ENCODE peak calls at places on chromosome 20, in eight cellular contexts. T is osteoblast; K is fibroblast of lung; M is heart left ventricle; R is H9; Z is left ventricle myocardium inferior; Y is CD8-positive, alpha-beta T cell; B is tibial nerve. X is an unnamed sample.

GRCh38 chr20:19098092-19098491 is 114.3 kb upstream of the SLC24A3 start:
- DNase-seq in K (no peak), M (no peak), R (no peak), Z (no peak), B (no peak), T (no peak), Y (no peak), X (no peak)

GRCh38 chr20:51019598-51020592 is 3.0 kb downstream of the KCNG1 start:
- DNase-seq in K (no peak), T (peak; percentile 71), R (no peak), Y (no peak), M (no peak), B (no peak), Z (no peak), X (peak; percentile 33)

GRCh38 chr20:24533449-24533848 is 64.0 kb downstream of the SYNDIG1 start:
- DNase-seq in B (no peak), Y (no peak), T (no peak), R (peak; percentile 38), Z (no peak), M (no peak), K (no peak), X (no peak)

GRCh38 chr20:8722277-8722928 is 346.5 kb upstream of the PLCB4 start:
- DNase-seq in Z (no peak), R (no peak), B (peak; percentile 53), K (peak; percentile 81), Y (no peak), M (no peak), T (peak; percentile 6), X (no peak)

GRCh38 chr20:35842361-35842760 is 70.5 kb downstream of the PHF20 start:
- DNase-seq in T (no peak), B (no peak), M (no peak), R (no peak), Y (no peak), K (no peak), Z (no peak), X (no peak)

GRCh38 chr20:33604084-33604990 is 57.8 kb upstream of the C20orf144 start:
- DNase-seq in M (no peak), K (peak; percentile 3), T (no peak), Z (no peak), B (no peak), Y (no peak), R (no peak), X (no peak)

GRCh38 chr20:33838035-33838864 is 27.1 kb downstream of the CHMP4B start:
- DNase-seq in R (no peak), Z (no peak), Y (no peak), T (no peak), K (no peak), M (no peak), B (no peak), X (no peak)

GRCh38 chr20:18225652-18226051 is 62.7 kb upstream of the ZNF133 start:
- DNase-seq in Z (no peak), B (no peak), K (peak; percentile 9), R (no peak), M (no peak), Y (no peak), T (peak; percentile 67), X (no peak)

GRCh38 chr20:38083338-38084048 is 49.9 kb downstream of the RPRD1B start:
- DNase-seq in T (no peak), K (peak; percentile 51), B (no peak), M (no peak), R (no peak), Y (no peak), Z (no peak), X (no peak)

GRCh38 chr20:53739799-53740785 is 146.5 kb upstream of the ZNF217 start:
- DNase-seq in Z (no peak), B (no peak), Y (no peak), K (peak; percentile 58), T (no peak), R (no peak), M (no peak), X (no peak)

GRCh38 chr20:10228330-10228729 is 9.7 kb downstream of the SNAP25 start:
- DNase-seq in T (no peak), Y (no peak), K (no peak), R (no peak), M (no peak), Z (no peak), B (no peak), X (no peak)

GRCh38 chr20:20864346-20865096 is 152.1 kb upstream of the RALGAPA2 start:
- DNase-seq in T (no peak), K (no peak), M (no peak), B (no peak), Z (no peak), Y (no peak), R (no peak), X (no peak)

GRCh38 chr20:2873747-2874041 is 413 bp downstream of the PTPRA start:
- DNase-seq in K (no peak), Z (peak; percentile 59), T (no peak), R (peak; percentile 67), Y (peak; percentile 67), M (peak; percentile 82), B (no peak), X (peak; percentile 94)

GRCh38 chr20:23120936-23121765 is 35.0 kb upstream of the CD93 start:
- DNase-seq in K (no peak), R (no peak), B (no peak), Z (no peak), T (no peak), Y (no peak), M (no peak), X (peak; percentile 54)

GRCh38 chr20:63706852-63707557 is 771 bp downstream of the ARFRP1 start:
- DNase-seq in R (peak; percentile 48), K (peak; percentile 31), T (peak; percentile 97), Y (peak; percentile 78), B (no peak), M (no peak), Z (no peak), X (peak; percentile 91)

GRCh38 chr20:49786671-49787370 is 25.8 kb upstream of the SLC9A8 start:
- DNase-seq in B (no peak), Z (no peak), Y (no peak), K (peak; percentile 34), M (no peak), T (no peak), R (no peak), X (no peak)

GRCh38 chr20:58718729-58719128 is 26.1 kb downstream of the NPEPL1 start:
- DNase-seq in Y (no peak), T (peak; percentile 58), K (no peak), R (peak; percentile 18), B (no peak), M (peak; percentile 21), Z (no peak), X (peak; percentile 54)

GRCh38 chr20:33531047-33531877 is 41.4 kb downstream of the CBFA2T2 start:
- DNase-seq in K (peak; percentile 56), Z (no peak), M (no peak), T (peak; percentile 83), R (no peak), B (no peak), Y (no peak), X (no peak)

DNA sequence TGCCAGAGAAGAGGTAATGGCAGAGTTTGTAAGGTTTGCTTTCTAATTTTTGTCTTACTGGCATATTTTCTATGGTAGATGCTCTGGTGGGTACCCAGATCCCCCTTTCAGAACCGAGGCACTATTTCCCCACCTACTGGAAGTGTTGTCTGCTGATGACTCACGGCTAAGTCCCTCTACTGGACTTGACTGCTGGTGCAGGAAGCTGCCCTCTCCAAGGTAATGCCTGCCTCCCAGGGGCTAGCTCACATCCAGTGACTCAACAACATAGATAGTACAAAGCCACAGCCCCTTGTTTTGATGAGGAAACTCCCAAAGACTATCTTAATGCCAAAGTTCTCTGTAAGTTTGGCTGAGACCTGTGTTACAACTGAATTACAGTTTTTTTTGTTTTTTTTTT is 285.4 kb upstream of the FLRT3 start:
- DNase-seq in K (peak; percentile 17), B (no peak), R (peak; percentile 68), T (no peak), M (no peak), Z (no peak), Y (no peak), X (no peak)
- TF ChIP-seq CTCF in K (peak; percentile 13), B (no peak), R (peak; percentile 60), T (no peak), M (no peak), Z (no peak), Y (no peak), X (no peak)

DNA sequence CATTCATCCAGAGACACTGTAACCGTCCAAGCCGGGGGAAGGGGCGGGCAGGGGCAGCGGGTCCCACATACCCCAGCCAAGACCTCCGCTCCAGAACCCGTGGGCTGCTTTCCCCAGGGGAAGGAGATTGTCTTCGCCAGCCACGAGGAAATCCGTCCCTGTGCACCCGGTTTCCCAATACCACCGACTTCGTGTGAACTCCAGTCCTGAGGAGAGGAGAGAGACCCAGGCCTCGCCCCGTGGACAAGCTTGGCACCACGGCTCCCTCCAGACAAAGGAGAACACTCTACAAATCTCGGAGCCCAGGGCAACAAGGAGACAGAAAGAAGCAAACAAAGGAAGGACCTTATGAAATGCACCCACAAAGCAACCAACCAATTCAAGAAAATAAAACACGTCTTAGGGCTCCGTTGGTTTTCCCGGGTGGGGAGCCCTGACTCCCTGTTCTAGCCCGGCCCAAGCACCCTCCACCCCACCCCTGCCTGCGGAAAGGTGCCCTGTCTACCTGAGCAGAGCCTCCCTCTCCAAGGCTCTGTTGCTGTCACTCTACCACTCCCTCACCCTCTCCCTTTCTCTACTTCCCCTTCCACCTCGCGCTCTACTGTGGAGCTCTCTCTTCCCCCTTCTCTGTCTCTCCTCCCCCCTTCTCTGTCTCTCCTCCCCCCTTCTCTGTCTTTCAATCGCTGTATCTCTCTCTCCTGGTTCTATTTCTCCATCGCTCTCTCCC is 1382.8 kb upstream of the DEFB115 start:
- DNase-seq in T (no peak), B (no peak), M (no peak), Z (no peak), K (no peak), Y (no peak), R (no peak), X (no peak)
- H3K9me3 ChIP-seq in T (peaks cover 2% of the 10 kb centered on the region), B (no peaks in the 10 kb centered on the region), M (peaks cover 11% of the 10 kb centered on the region), Z (peaks cover 56% of the 10 kb centered on the region), K (no peaks in the 10 kb centered on the region), Y (no peaks in the 10 kb centered on the region), R (peaks cover 63% of the 10 kb centered on the region), X (peaks cover 63% of the 10 kb centered on the region)

GRCh38 chr20:61991476-61991875 is 74.2 kb downstream of the TAF4 start:
- DNase-seq in R (no peak), Z (no peak), K (peak; percentile 12), B (no peak), M (no peak), Y (no peak), T (no peak), X (no peak)
- TF ChIP-seq CTCF in R (no peak), Z (no peak), K (no peak), B (no peak), M (no peak), Y (no peak), T (no peak), X (no peak)

GRCh38 chr20:31237763-31238162 is 19.7 kb upstream of the DEFB115 start:
- DNase-seq in T (no peak), Z (no peak), Y (no peak), M (no peak), R (no peak), B (no peak), K (no peak), X (no peak)

GRCh38 chr20:31236953-31237352 is 20.5 kb upstream of the DEFB115 start:
- DNase-seq in B (no peak), R (no peak), M (no peak), Y (no peak), Z (no peak), K (no peak), T (no peak), X (no peak)

GRCh38 chr20:31239139-31239538 is 18.3 kb upstream of the DEFB115 start:
- DNase-seq in K (no peak), Y (no peak), B (no peak), R (no peak), T (no peak), Z (no peak), M (no peak), X (no peak)
- H3K9me3 ChIP-seq in K (peaks cover 3% of the 10 kb centered on the region), Y (peaks cover 11% of the 10 kb centered on the region), B (peaks cover 15% of the 10 kb centered on the region), R (peaks cover 100% of the 10 kb centered on the region), T (peaks cover 34% of the 10 kb centered on the region), Z (peaks cover 100% of the 10 kb centered on the region), M (peaks cover 98% of the 10 kb centered on the region), X (peaks cover 100% of the 10 kb centered on the region)

X was measured in spleen.